ENCODE peak calls at places on chromosomes 5 and 9, in six cellular contexts. O, Q, D, F, K and R are unnamed samples.
A peak's percentile ranks its signal among the peaks of the same experiment; 100 is the strongest.

GRCh38 chr5:132471006-132471907 is 19.3 kb downstream of the IRF1 start:
- DNase-seq in O (no peak), Q (no peak), F (no peak), D (no peak), K (no peak), R (no peak)

GRCh38 chr5:116454417-116454927 is 120.2 kb downstream of the SEMA6A start:
- DNase-seq in D (no peak), Q (peak; percentile 90), O (no peak), F (no peak), K (peak; percentile 41), R (peak; percentile 5)

GRCh38 chr5:149771216-149771973 is 41.3 kb downstream of the PPARGC1B start:
- DNase-seq in Q (no peak), K (no peak), F (no peak), O (no peak), D (peak; percentile 12), R (no peak)

GRCh38 chr5:132662925-132663770 is 5.2 kb downstream of the IL13 start:
- DNase-seq in O (no peak), F (no peak), Q (no peak), K (peak; percentile 69), D (no peak), R (peak; percentile 65)

GRCh38 chr9:34507556-34507955 is 15.2 kb downstream of the ENHO start:
- DNase-seq in Q (no peak), O (no peak), F (no peak), K (peak; percentile 30), D (no peak), R (no peak)

GRCh38 chr9:80644044-80644443 is 1045.3 kb downstream of the TLE1 start:
- DNase-seq in F (no peak), Q (no peak), K (no peak), O (no peak), D (no peak), R (no peak)

GRCh38 chr9:87140605-87141109 is 193.4 kb upstream of the GAS1 start:
- DNase-seq in F (no peak), D (no peak), O (peak; percentile 30), Q (no peak), K (no peak), R (no peak)

GRCh38 chr9:93473411-93473810 is 20.0 kb upstream of the FAM120AOS start:
- DNase-seq in D (no peak), Q (peak; percentile 66), F (no peak), K (no peak), O (no peak), R (no peak)

GRCh38 chr9:36521148-36521547 is 51.5 kb upstream of the MELK start:
- DNase-seq in Q (no peak), O (no peak), K (no peak), D (no peak), F (no peak), R (no peak)

GRCh38 chr9:105930007-105930627 is 235.8 kb downstream of the TMEM38B start:
- DNase-seq in K (no peak), O (no peak), D (no peak), Q (no peak), F (no peak), R (no peak)

GRCh38 chr9:133932176-133932575 is 59.9 kb downstream of the VAV2 start:
- DNase-seq in K (no peak), Q (peak; percentile 28), D (peak; percentile 37), F (no peak), O (no peak), R (no peak)

GRCh38 chr5:72472666-72473422 is 34.4 kb downstream of the ZNF366 start:
- DNase-seq in K (no peak), Q (no peak), O (no peak), D (no peak), F (no peak), R (no peak)

GRCh38 chr9:110330484-110331115 is 7.1 kb downstream of the TXNDC8 start:
- DNase-seq in F (no peak), D (no peak), Q (peak; percentile 55), O (no peak), K (no peak), R (no peak)

GRCh38 chr9:126295936-126296600 is 30.6 kb upstream of the MVB12B start:
- DNase-seq in D (no peak), F (no peak), Q (no peak), K (no peak), O (no peak), R (no peak)

GRCh38 chr9:133788819-133789733 is 50.9 kb upstream of the SARDH start:
- DNase-seq in D (peak; percentile 39), K (no peak), Q (no peak), O (no peak), F (no peak), R (no peak)

GRCh38 chr5:43658499-43658898 is 55.5 kb downstream of the NNT start:
- DNase-seq in F (no peak), O (no peak), K (no peak), D (no peak), Q (peak; percentile 86), R (no peak)

GRCh38 chr5:36177715-36178556 is 26.0 kb downstream of the SKP2 start:
- DNase-seq in D (no peak), K (no peak), Q (peak; percentile 80), O (no peak), F (peak; percentile 9), R (peak; percentile 17)

GRCh38 chr5:71748360-71748759 is 29.3 kb downstream of the CARTPT start:
- DNase-seq in O (peak; percentile 12), K (no peak), F (no peak), Q (no peak), D (peak; percentile 45), R (no peak)

GRCh38 chr9:93669958-93670207 is 93.5 kb downstream of the PHF2 start:
- DNase-seq in O (no peak), D (no peak), K (no peak), F (no peak), Q (no peak), R (no peak)

GRCh38 chr5:126274396-126274795 is 148.8 kb upstream of the GRAMD2B start:
- DNase-seq in F (no peak), Q (no peak), K (no peak), O (no peak), D (no peak), R (no peak)

GRCh38 chr9:103991001-103991400 is 103.1 kb upstream of the SMC2 start:
- DNase-seq in K (no peak), F (no peak), O (no peak), Q (no peak), D (no peak), R (no peak)

GRCh38 chr5:33195431-33196128 is 245.2 kb upstream of the TARS1 start:
- DNase-seq in F (no peak), Q (peak; percentile 47), K (no peak), O (no peak), D (no peak), R (no peak)

GRCh38 chr5:174872271-174872670 is 147.9 kb downstream of the MSX2 start:
- DNase-seq in O (no peak), Q (no peak), K (no peak), F (no peak), D (no peak), R (no peak)

DNA sequence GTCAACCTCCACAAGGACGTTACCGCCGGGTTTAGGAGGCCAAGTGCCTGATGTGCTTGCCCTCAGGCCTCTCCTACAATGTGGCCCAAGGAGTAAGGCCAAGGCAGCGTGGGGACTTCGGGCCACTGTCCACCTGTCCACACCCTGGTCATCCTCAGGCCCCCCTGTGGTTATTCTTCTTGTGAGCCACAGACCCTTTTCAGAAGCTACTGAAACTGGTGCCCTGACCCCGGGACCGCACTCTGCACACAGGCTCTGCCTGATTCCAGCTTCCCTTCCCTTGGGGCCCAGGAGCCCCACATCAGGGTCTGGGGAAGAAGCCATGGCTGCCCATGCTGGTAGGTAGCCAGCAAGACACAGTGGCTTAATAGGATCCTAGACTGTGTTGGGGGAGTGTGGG is 128.8 kb downstream of the OLFM1 start:
- DNase-seq in Q (no peak), K (no peak), O (no peak), F (no peak), D (no peak), R (no peak)
- H3K9me3 ChIP-seq in Q (no peaks in the 10 kb centered on the region), K (no peaks in the 10 kb centered on the region), O (no peaks in the 10 kb centered on the region), F (no peaks in the 10 kb centered on the region), D (peaks cover 7% of the 10 kb centered on the region), R (no peaks in the 10 kb centered on the region)

GRCh38 chr5:8473827-8474568 is 605.0 kb downstream of the MTRR start:
- DNase-seq in F (no peak), Q (no peak), O (no peak), D (no peak), K (peak; percentile 77), R (peak; percentile 14)
- H3K9me3 ChIP-seq in F (no peaks in the 10 kb centered on the region), Q (no peaks in the 10 kb centered on the region), O (no peaks in the 10 kb centered on the region), D (peaks cover 9% of the 10 kb centered on the region), K (peaks cover 55% of the 10 kb centered on the region), R (peaks cover 4% of the 10 kb centered on the region)

DNA sequence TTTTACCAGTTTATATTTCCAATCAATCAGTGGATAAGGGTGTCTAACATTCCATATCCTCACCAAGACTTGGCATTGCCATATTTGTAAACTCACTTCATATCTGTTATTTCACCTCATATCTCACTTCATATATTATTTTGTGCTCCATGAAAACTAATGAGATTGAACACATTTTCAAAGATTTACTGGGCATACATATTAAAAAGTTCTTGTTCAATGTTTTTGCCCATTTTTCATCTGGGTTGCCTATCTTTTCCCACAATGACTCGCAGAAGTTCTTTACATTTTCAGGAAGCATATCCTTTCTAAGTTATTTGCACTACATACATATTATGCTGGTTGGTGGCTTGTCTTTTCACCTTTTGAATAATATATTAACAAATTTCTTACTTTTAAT is 15.3 kb downstream of the ZNF510 start:
- DNase-seq in F (no peak), Q (no peak), O (no peak), D (no peak), K (no peak), R (no peak)
- H3K9me3 ChIP-seq in F (peaks cover 94% of the 10 kb centered on the region), Q (peaks cover 10% of the 10 kb centered on the region), O (peaks cover 100% of the 10 kb centered on the region), D (peaks cover 100% of the 10 kb centered on the region), K (peaks cover 100% of the 10 kb centered on the region), R (peaks cover 59% of the 10 kb centered on the region)

DNA sequence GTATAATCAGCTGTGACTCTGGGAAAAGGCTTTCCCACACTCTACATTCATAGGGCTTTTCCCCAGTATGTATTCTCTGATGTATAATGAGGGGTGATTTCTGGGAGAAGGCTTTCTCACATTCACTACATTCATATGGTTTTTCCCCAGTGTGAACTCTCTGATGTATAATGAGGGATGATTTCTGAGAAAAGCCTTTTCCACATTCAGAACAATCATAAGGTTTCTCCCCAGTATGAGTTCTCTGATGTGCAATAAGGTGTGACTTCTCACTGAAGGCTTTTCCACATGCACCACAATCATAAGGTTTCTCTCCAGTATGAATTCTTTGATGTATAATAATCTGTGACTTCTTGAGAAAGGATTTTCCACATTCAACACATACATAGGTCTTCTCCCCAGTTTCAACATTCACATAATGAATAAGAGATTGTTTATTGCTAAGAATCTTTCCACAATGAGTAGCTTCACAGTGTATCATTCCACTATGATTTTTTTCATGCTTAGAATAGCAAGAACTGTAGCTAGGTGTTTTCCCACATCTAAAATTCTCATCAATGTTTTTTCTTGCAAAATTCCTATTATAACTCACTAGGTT is 26.7 kb upstream of the ZNF300 start:
- DNase-seq in Q (peak; percentile 17), K (no peak), F (no peak), O (no peak), D (no peak), R (no peak)
- H3K9me3 ChIP-seq in Q (peaks cover 4% of the 10 kb centered on the region), K (peaks cover 87% of the 10 kb centered on the region), F (peaks cover 50% of the 10 kb centered on the region), O (peaks cover 91% of the 10 kb centered on the region), D (peaks cover 100% of the 10 kb centered on the region), R (peaks cover 26% of the 10 kb centered on the region)

DNA sequence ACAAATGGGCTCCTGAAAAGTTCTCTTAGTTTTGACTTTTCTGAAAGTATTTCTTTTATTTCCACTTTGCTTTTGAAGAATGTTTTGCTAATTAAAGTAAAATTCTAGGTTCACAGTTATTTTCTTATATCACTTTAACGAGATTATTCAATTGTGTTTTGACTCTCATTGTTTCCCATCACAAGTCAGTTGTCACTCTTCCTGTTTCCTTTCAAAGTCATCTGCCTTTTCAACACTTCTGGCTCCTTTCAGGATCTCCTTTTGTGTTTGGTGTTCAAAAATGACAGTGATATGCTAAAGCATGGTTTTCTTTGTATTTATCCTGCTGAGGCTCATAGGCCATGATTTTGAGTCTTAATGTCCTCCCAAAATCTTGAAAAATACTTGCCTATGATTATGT is 235.4 kb upstream of the TAS2R1 start:
- DNase-seq in F (no peak), O (no peak), D (no peak), Q (no peak), K (no peak), R (no peak)
- H3K9me3 ChIP-seq in F (peaks cover 9% of the 10 kb centered on the region), O (peaks cover 17% of the 10 kb centered on the region), D (peaks cover 39% of the 10 kb centered on the region), Q (no peaks in the 10 kb centered on the region), K (peaks cover 76% of the 10 kb centered on the region), R (no peaks in the 10 kb centered on the region)